ENCODE peak calls at places on chromosomes 4 and X, in six cellular contexts. O, V, N, Y, J and M are unnamed samples.

GRCh38 chr4:143089291-143089690 is 95.4 kb upstream of the USP38 start:
- DNase-seq in N (no peak), V (no peak), J (no peak), Y (peak), O (no peak), M (no peak)

GRCh38 chr4:38178666-38178995 is 218.4 kb downstream of the PTTG2 start:
- DNase-seq in J (no peak), Y (no peak), N (no peak), V (no peak), O (no peak), M (no peak)

GRCh38 chrX:13093489-13094140 is 49.2 kb upstream of the FAM9C start:
- DNase-seq in J (no peak), N (no peak), O (no peak), Y (no peak), V (no peak), M (no peak)

GRCh38 chr4:55184600-55185523 is 59.5 kb upstream of the KDR start:
- DNase-seq in V (peak), Y (peak), J (peak), O (peak), N (peak), M (peak)

GRCh38 chr4:148730766-148731165 is 288.6 kb upstream of the NR3C2 start:
- DNase-seq in O (no peak), V (no peak), N (no peak), J (no peak), Y (no peak), M (no peak)

GRCh38 chr4:120319230-120319761 is 252.6 kb upstream of the MAD2L1 start:
- DNase-seq in Y (no peak), J (no peak), N (no peak), V (peak), O (no peak), M (no peak)

GRCh38 chr4:123892997-123893745 is 496.6 kb downstream of the SPRY1 start:
- DNase-seq in J (no peak), O (no peak), V (no peak), N (peak), Y (no peak), M (no peak)

GRCh38 chr4:168605411-168605810 is 108.6 kb downstream of the PALLD start:
- DNase-seq in Y (no peak), V (no peak), J (no peak), N (no peak), O (no peak), M (no peak)

GRCh38 chr4:79678472-79679202 is 270.6 kb upstream of the GK2 start:
- DNase-seq in J (no peak), V (no peak), O (no peak), N (no peak), Y (no peak), M (peak)

GRCh38 chrX:149470960-149471359 is 34.1 kb downstream of the IDS start:
- DNase-seq in J (peak), O (peak), Y (peak), V (peak), N (peak), M (peak)

GRCh38 chr4:7110546-7110945 is 42.7 kb upstream of the GRPEL1 start:
- DNase-seq in J (no peak), V (no peak), Y (no peak), O (no peak), N (no peak), M (no peak)

GRCh38 chr4:109411964-109412363 is 21.7 kb upstream of the SEC24B start:
- DNase-seq in V (no peak), O (no peak), Y (no peak), N (no peak), J (no peak), M (no peak)

GRCh38 chr4:101348367-101348827 is 1.1 kb upstream of the PPP3CA start:
- DNase-seq in O (peak), N (no peak), Y (peak), J (no peak), V (peak), M (peak)

GRCh38 chrX:72123471-72124185 is 8.1 kb downstream of the RTL5 start:
- DNase-seq in Y (peak), V (peak), N (no peak), J (no peak), O (no peak), M (no peak)

GRCh38 chr4:102754044-102754443 is 6.7 kb downstream of the MANBA start:
- DNase-seq in V (no peak), Y (no peak), N (no peak), J (no peak), O (no peak), M (no peak)

GRCh38 chrX:48107717-48108116 is 22.7 kb upstream of the SPACA5B start:
- DNase-seq in Y (no peak), O (no peak), V (no peak), J (no peak), N (no peak), M (peak)

GRCh38 chr4:107153956-107154355 is 117.8 kb upstream of the DKK2 start:
- DNase-seq in J (no peak), N (no peak), V (no peak), Y (no peak), O (no peak), M (no peak)

GRCh38 chrX:8811611-8812010 is 10.4 kb upstream of the FAM9A start:
- DNase-seq in N (no peak), Y (no peak), J (no peak), V (no peak), O (no peak), M (no peak)

GRCh38 chr4:135256111-135256510 is 1054.5 kb upstream of the PABPC4L start:
- DNase-seq in V (no peak), O (no peak), N (no peak), J (no peak), Y (no peak), M (no peak)

GRCh38 chrX:31658360-31658759 is 586.5 kb upstream of the FTHL17 start:
- DNase-seq in V (peak), J (no peak), Y (no peak), N (peak), O (no peak), M (peak)

GRCh38 chr4:105707783-105708182 is 706 bp downstream of the INTS12 start:
- DNase-seq in J (no peak), Y (no peak), O (no peak), N (no peak), V (no peak), M (no peak)

GRCh38 chrX:38060331-38060878 is 54.1 kb downstream of the SYTL5 start:
- DNase-seq in J (no peak), N (no peak), V (no peak), Y (no peak), O (no peak), M (no peak)

GRCh38 chr4:149999485-150000074 is 78.7 kb upstream of the DCLK2 start:
- DNase-seq in N (peak), J (peak), O (no peak), V (peak), Y (no peak), M (no peak)

GRCh38 chr4:114383721-114384120 is 214.9 kb upstream of the UGT8 start:
- DNase-seq in Y (no peak), O (no peak), N (no peak), V (no peak), J (peak), M (no peak)

GRCh38 chr4:128524311-128524710 is 236.7 kb upstream of the PGRMC2 start:
- DNase-seq in N (no peak), Y (no peak), V (no peak), O (no peak), J (peak), M (no peak)

GRCh38 chr4:183098080-183098722 is 856 bp upstream of the WWC2 start:
- DNase-seq in O (no peak), N (peak), V (peak), Y (peak), J (no peak), M (peak)

GRCh38 chr4:183100827-183101226 is 1.8 kb downstream of the WWC2 start:
- DNase-seq in J (no peak), N (peak), Y (no peak), O (no peak), V (no peak), M (peak)

GRCh38 chr4:183098723-183099536 is at the start of gene WWC2:
- DNase-seq in Y (peak), O (peak), N (peak), J (peak), V (peak), M (peak)

GRCh38 chr4:183100298-183100599 is 1.2 kb downstream of the WWC2 start:
- DNase-seq in Y (no peak), N (no peak), J (no peak), O (no peak), V (no peak), M (no peak)

GRCh38 chr4:183099537-183100297 is 660 bp downstream of the WWC2 start:
- DNase-seq in J (no peak), V (peak), N (peak), Y (peak), O (peak), M (peak)
- TF ChIP-seq SP1 in J (no peak), V (no peak), N (no peak), Y (peak), O (no peak), M (no peak)

DNA sequence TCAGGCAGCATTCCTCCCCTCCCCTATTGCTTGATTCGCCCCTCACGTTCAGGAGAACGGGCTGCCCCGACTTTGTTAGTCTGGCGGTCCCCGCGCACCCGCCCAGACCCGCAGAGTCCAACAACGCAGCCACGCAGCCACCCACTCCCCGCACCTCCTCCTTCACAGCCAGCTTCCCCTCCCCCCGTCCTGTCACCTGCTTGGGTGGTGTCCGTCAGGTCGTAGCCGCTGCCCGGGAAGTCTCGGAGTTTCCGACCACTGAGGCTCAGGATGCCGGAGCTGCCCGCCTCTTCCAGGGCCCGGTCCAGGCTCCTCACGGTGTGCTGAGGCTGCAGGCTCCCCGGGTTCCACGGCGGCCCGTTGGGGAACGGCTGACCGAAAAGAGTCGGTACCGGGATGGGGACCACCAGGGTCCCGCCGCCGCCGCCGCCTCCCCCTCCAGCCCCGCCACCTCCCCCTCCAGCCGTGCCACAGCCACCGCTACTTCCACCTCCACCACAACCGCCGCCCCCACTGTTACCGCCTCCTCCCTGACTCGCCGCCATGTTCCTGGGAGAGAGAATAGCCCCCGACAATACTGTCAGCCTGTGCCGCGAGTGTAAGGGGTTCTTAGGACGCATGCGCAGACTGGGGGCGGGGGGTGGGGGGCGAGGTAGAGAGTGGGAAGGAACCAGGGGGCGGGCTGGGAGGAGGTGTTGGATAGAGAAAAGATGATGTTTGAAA is at the start of gene LRCH2:
- DNase-seq in O (peak), V (peak), Y (peak), J (no peak), N (no peak), M (no peak)
- TF ChIP-seq SP1 in O (no peak), V (no peak), Y (no peak), J (no peak), N (no peak), M (no peak)

GRCh38 chr4:8771258-8771590 is 100.4 kb downstream of the HMX1 start:
- DNase-seq in O (no peak), J (no peak), V (no peak), Y (no peak), N (no peak), M (no peak)
- TF ChIP-seq SP1 in O (no peak), J (no peak), V (no peak), Y (no peak), N (no peak), M (no peak)

GRCh38 chr4:53656421-53656981 is 65.2 kb upstream of the LNX1 start:
- DNase-seq in Y (no peak), N (no peak), O (no peak), V (no peak), J (no peak), M (no peak)

GRCh38 chr4:53654300-53654758 is 63.0 kb upstream of the LNX1 start:
- DNase-seq in O (no peak), Y (no peak), V (no peak), N (no peak), J (no peak), M (no peak)

GRCh38 chr4:53649357-53649756 is 58.1 kb upstream of the LNX1 start:
- DNase-seq in O (no peak), Y (no peak), N (no peak), J (no peak), V (no peak), M (no peak)

GRCh38 chr4:53651142-53651720 is 59.9 kb upstream of the LNX1 start:
- DNase-seq in Y (no peak), J (no peak), O (no peak), N (no peak), V (no peak), M (no peak)

GRCh38 chr4:53653484-53654053 is 62.3 kb upstream of the LNX1 start:
- DNase-seq in N (no peak), J (no peak), O (no peak), V (no peak), Y (no peak), M (no peak)
- TF ChIP-seq SP1 in N (no peak), J (no peak), O (no peak), V (no peak), Y (no peak), M (no peak)

GRCh38 chrX:118802857-118803256 is 20.8 kb upstream of the ZCCHC12 start:
- DNase-seq in N (no peak), J (no peak), O (no peak), V (no peak), Y (no peak), M (peak)
- TF ChIP-seq SP1 in N (no peak), J (no peak), O (no peak), V (no peak), Y (no peak), M (no peak)

DNA sequence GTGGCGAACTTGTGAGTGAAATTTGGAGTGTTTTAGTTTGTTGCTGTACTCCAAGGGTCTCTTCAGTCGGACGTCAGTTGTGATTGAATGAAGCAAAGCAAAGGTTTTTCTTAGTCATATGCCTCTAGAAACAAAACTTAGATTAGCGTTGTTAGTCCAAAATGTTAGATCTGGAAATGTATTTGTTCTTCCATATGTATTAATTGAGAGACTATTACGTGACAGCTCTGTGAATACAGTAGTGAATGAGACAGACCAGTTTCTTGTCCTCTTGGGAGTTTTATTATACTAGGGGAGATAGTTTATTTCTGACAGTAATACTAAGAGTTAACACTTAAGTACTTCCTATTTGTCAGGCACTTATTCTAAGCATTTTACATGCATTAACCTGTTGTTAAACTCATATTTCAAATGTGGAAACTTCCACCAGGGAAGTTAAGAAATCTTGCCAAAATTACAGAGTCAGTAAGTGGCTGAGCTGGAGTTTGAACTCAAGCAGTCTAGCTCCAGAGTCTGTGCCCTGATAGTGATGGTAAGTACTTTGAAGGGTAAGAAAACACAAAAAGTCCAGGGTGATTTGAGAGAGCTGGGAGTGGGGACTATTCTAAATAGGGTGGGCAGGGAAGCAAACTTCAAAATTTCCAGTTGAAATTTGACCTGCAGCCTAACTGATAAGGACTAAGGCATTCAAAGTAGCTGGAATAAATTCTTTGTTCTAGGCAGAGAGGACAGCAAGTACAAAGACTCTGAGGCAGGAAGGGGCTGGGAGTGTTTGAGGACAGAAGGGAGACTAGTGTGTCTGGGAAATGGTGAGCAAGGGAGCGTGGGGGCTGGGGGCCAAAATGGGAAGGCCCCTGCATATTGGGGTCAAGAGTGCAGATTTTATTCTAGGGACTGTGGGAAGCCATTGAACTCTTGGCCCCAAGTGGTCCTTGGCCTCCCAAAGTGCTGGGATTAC is 17.0 kb downstream of the ADD1 start:
- DNase-seq in O (peak), V (no peak), Y (no peak), N (peak), J (no peak), M (peak)
- TF ChIP-seq SP1 in O (no peak), V (no peak), Y (no peak), N (no peak), J (no peak), M (no peak)